ENCODE peak calls at places on chromosome 13, in four cellular contexts. U is suprapubic skin, P is neural progenitor cell, S is cardiac septum. Z is an unnamed sample.

GRCh38 chr13:44576396-44577235 is 486 bp upstream of the TSC22D1 start:
- DNase-seq in U (no peak), S (peak; percentile 77), P (peak; percentile 62), Z (no peak)

GRCh38 chr13:24503376-24503690 is 9.2 kb downstream of the PARP4 start:
- DNase-seq in U (no peak), S (no peak), P (no peak), Z (no peak)

GRCh38 chr13:98761126-98761978 is 8.9 kb upstream of the SLC15A1 start:
- DNase-seq in S (no peak), U (no peak), P (no peak), Z (no peak)

GRCh38 chr13:49976314-49977258 is 20.3 kb upstream of the TRIM13 start:
- DNase-seq in S (peak; percentile 79), U (no peak), P (peak; percentile 88), Z (no peak)

GRCh38 chr13:77860621-77861020 is 58.0 kb downstream of the EDNRB start:
- DNase-seq in S (no peak), P (no peak), U (no peak), Z (no peak)

GRCh38 chr13:111949311-111949710 is 117.6 kb upstream of the SOX1 start:
- DNase-seq in P (no peak), U (peak; percentile 37), S (peak; percentile 35), Z (peak; percentile 50)

GRCh38 chr13:112583592-112584277 is 4.2 kb downstream of the TUBGCP3 start:
- DNase-seq in U (no peak), S (peak; percentile 82), P (no peak), Z (no peak)

GRCh38 chr13:46804391-46804815 is 7.4 kb upstream of the ESD start:
- DNase-seq in U (no peak), P (no peak), S (no peak), Z (no peak)

GRCh38 chr13:23889598-23890224 is 511 bp upstream of the MIPEP start:
- DNase-seq in P (peak; percentile 46), S (no peak), U (no peak), Z (no peak)

GRCh38 chr13:33918199-33918932 is 100.4 kb downstream of the RFC3 start:
- DNase-seq in U (no peak), P (peak; percentile 10), S (no peak), Z (no peak)

GRCh38 chr13:111411186-111411858 is 90.9 kb downstream of the TEX29 start:
- DNase-seq in U (no peak), S (no peak), P (peak; percentile 6), Z (peak; percentile 87)

GRCh38 chr13:43687038-43687437 is 99.7 kb downstream of the ENOX1 start:
- DNase-seq in S (no peak), P (no peak), U (no peak), Z (no peak)

GRCh38 chr13:113216165-113217056 is 7.0 kb downstream of the CUL4A start:
- DNase-seq in S (no peak), P (peak; percentile 61), U (no peak), Z (no peak)

GRCh38 chr13:112105244-112105681 is 38.3 kb downstream of the SOX1 start:
- DNase-seq in U (no peak), P (peak; percentile 68), S (no peak), Z (no peak)